ENCODE peak calls at places on chromosomes 13 and 19, in nine cellular contexts. E is neural crest cell; M is heart left ventricle; T is CD4-positive, alpha-beta T cell; K is uterus; Q is transverse colon; N is pancreas; I is Panc1; C is HepG2. Z is an unnamed sample.

GRCh38 chr13:78999494-78999893 is 340.5 kb upstream of the OBI1 start:
- DNase-seq in E (no peak), M (no peak), T (no peak), K (no peak), Q (no peak), N (no peak), I (no peak), C (no peak), Z (no peak)

GRCh38 chr19:6378036-6378435 is 2.3 kb upstream of the PSPN start:
- DNase-seq in E (no peak), M (no peak), T (no peak), K (peak; percentile 61), Q (no peak), N (no peak), I (no peak), C (no peak), Z (no peak)

GRCh38 chr13:43363156-43363918 is 340.0 kb downstream of the DNAJC15 start:
- DNase-seq in E (no peak), M (no peak), T (no peak), K (no peak), Q (no peak), N (no peak), I (no peak), C (no peak), Z (no peak)

GRCh38 chr13:30665638-30666037 is 47.9 kb downstream of the USPL1 start:
- DNase-seq in E (no peak), M (no peak), T (no peak), K (no peak), Q (no peak), N (no peak), I (no peak), C (no peak), Z (no peak)

GRCh38 chr19:47891923-47892666 is 6.0 kb upstream of the SULT2A1 start:
- DNase-seq in E (no peak), M (no peak), T (no peak), K (no peak), Q (no peak), N (no peak), I (no peak), C (peak; percentile 99), Z (no peak)

GRCh38 chr19:55579766-55580621 is 654 bp downstream of the ZNF579 start:
- DNase-seq in E (no peak), M (peak; percentile 52), T (no peak), K (peak; percentile 45), Q (no peak), N (peak; percentile 40), I (no peak), C (peak; percentile 16), Z (no peak)

GRCh38 chr19:45423033-45423588 is 606 bp downstream of the ERCC1 start:
- DNase-seq in E (no peak), M (no peak), T (peak; percentile 72), K (no peak), Q (peak; percentile 99), N (peak; percentile 59), I (no peak), C (no peak), Z (no peak)

GRCh38 chr19:47247308-47247990 is 8.9 kb upstream of the CCDC9 start:
- DNase-seq in E (peak; percentile 82), M (peak; percentile 73), T (peak; percentile 72), K (peak; percentile 81), Q (peak; percentile 85), N (peak; percentile 82), I (no peak), C (peak; percentile 56), Z (peak; percentile 75)

GRCh38 chr13:98941536-98941935 is 36.3 kb downstream of the DOCK9 start:
- DNase-seq in E (no peak), M (no peak), T (no peak), K (no peak), Q (no peak), N (no peak), I (no peak), C (no peak), Z (no peak)

GRCh38 chr19:5823579-5824281 is 15.8 kb downstream of the FUT6 start:
- DNase-seq in E (peak; percentile 36), M (no peak), T (no peak), K (no peak), Q (peak; percentile 54), N (no peak), I (no peak), C (no peak), Z (no peak)

GRCh38 chr13:83168575-83168974 is 713.7 kb downstream of the SLITRK1 start:
- DNase-seq in E (no peak), M (no peak), T (no peak), K (no peak), Q (no peak), N (no peak), I (no peak), C (no peak), Z (no peak)

GRCh38 chr19:51887522-51888498 is at the start of gene ZNF577:
- DNase-seq in E (peak; percentile 83), M (peak; percentile 95), T (peak; percentile 59), K (peak; percentile 80), Q (peak; percentile 92), N (peak; percentile 84), I (no peak), C (no peak), Z (peak; percentile 44)

GRCh38 chr19:29485293-29485692 is 40.5 kb upstream of the VSTM2B start:
- DNase-seq in E (no peak), M (no peak), T (no peak), K (no peak), Q (no peak), N (no peak), I (no peak), C (no peak), Z (no peak)

GRCh38 chr19:7428651-7429113 is 60.2 kb downstream of the PEX11G start:
- DNase-seq in E (no peak), M (no peak), T (no peak), K (no peak), Q (peak; percentile 53), N (no peak), I (no peak), C (no peak), Z (no peak)

GRCh38 chr19:7427944-7428343 is 60.9 kb downstream of the PEX11G start:
- DNase-seq in E (no peak), M (no peak), T (no peak), K (no peak), Q (no peak), N (no peak), I (no peak), C (no peak), Z (no peak)

GRCh38 chr19:7421941-7422744 is 66.7 kb downstream of the PEX11G start:
- DNase-seq in E (no peak), M (no peak), T (no peak), K (no peak), Q (no peak), N (no peak), I (no peak), C (no peak), Z (no peak)

GRCh38 chr19:7426986-7427385 is 61.8 kb downstream of the PEX11G start:
- DNase-seq in E (no peak), M (no peak), T (peak; percentile 11), K (no peak), Q (no peak), N (no peak), I (no peak), C (no peak), Z (no peak)
- TF ChIP-seq CTCF in E (no peak), M (no peak), T (no peak), K (no peak), Q (no peak), N (no peak), I (no peak), C (no peak), Z (no peak)

GRCh38 chr13:95698047-95698749 is 21.3 kb downstream of the DNAJC3 start:
- DNase-seq in E (no peak), M (no peak), T (no peak), K (no peak), Q (no peak), N (no peak), I (no peak), C (no peak), Z (no peak)
- TF ChIP-seq CTCF in E (peak; percentile 45), M (no peak), T (no peak), K (no peak), Q (no peak), N (no peak), I (peak; percentile 29), C (peak; percentile 22), Z (no peak)

GRCh38 chr19:13100871-13101589 is 1.6 kb downstream of the LYL1 start:
- DNase-seq in E (no peak), M (no peak), T (no peak), K (no peak), Q (no peak), N (no peak), I (no peak), C (no peak), Z (no peak)
- TF ChIP-seq CTCF in E (peak; percentile 19), M (peak; percentile 39), T (no peak), K (no peak), Q (peak; percentile 13), N (no peak), I (peak; percentile 64), C (peak; percentile 42), Z (no peak)

GRCh38 chr13:110000534-110001345 is 214.4 kb upstream of the IRS2 start:
- DNase-seq in E (no peak), M (no peak), T (no peak), K (no peak), Q (no peak), N (no peak), I (no peak), C (no peak), Z (no peak)

GRCh38 chr13:109999659-110000533 is 213.5 kb upstream of the IRS2 start:
- DNase-seq in E (no peak), M (no peak), T (no peak), K (no peak), Q (no peak), N (no peak), I (no peak), C (no peak), Z (no peak)

GRCh38 chr13:109996404-109996960 is 210.1 kb upstream of the IRS2 start:
- DNase-seq in E (no peak), M (no peak), T (no peak), K (no peak), Q (no peak), N (no peak), I (no peak), C (no peak), Z (no peak)

GRCh38 chr13:109998030-109998429 is 211.6 kb upstream of the IRS2 start:
- DNase-seq in E (no peak), M (no peak), T (no peak), K (no peak), Q (no peak), N (no peak), I (no peak), C (no peak), Z (no peak)

DNA sequence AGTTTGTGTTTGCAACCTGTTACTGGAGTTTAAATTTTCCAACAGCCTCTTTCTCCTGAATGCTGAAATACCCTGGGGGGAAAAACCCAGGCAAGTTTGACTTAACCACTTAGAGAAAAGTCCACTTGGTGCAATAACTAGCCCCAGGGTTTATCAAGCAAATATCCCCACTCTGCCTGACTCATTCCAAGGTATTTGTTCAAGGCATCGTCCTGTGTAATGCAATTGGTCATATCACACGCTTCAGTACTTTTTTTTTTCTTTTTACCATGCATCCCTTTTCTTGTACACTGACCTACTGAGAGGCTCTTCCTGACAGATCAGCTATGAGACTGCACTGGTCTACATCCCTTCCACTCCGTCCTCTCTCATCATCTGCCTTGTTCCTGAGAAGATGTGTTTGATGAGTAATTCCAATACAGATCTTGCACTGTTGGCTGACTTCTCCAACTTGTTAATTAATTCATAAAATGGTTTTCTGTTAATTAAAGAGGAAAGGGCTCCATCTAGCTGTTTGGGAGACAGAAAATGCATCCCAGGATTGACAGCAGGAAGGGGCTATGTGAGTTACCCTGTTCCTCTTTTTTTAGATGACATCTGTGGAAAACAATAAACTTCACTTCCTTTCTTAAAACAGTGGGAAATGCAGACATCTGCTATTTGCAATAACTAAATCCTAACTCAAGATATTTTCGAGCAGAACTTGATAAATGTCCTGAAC is 212.6 kb upstream of the IRS2 start:
- DNase-seq in E (no peak), M (no peak), T (no peak), K (no peak), Q (no peak), N (no peak), I (no peak), C (no peak), Z (no peak)
- TF ChIP-seq CTCF in E (no peak), M (no peak), T (no peak), K (no peak), Q (no peak), N (no peak), I (no peak), C (no peak), Z (no peak)

Z was measured in activated B cell treated with CpG ODN at 0.5 μM for 24 hours.